ENCODE peak calls at places on chromosomes 7 and 10, in nine cellular contexts. One of them, this sample, is unnamed.

GRCh38 chr7:15104411-15105092 is 202.0 kb upstream of the DGKB start:
- DNase-seq in hepatocyte: no peak
- DNase-seq in psoas muscle: no peak
- DNase-seq in nephron progenitor cell: no peak
- DNase-seq in left colon: no peak
- DNase-seq in activated CD4-positive, CD25-positive, alpha-beta regulatory T cell treated with anti-CD3 and anti-CD28 coated beads, Interleukin-2, amount 50 U/mL, for 72 hours: no peak
- DNase-seq in neural crest cell: no peak
- DNase-seq in NCI-H460: no peak
- DNase-seq in AG04450: no peak
- DNase-seq in this sample: no peak

GRCh38 chr7:152313879-152314604 is 121.8 kb downstream of the KMT2C start:
- DNase-seq in NCI-H460: peak
- DNase-seq in psoas muscle: no peak
- DNase-seq in neural crest cell: no peak
- DNase-seq in AG04450: peak
- DNase-seq in nephron progenitor cell: no peak
- DNase-seq in hepatocyte: peak
- DNase-seq in left colon: no peak
- DNase-seq in activated CD4-positive, CD25-positive, alpha-beta regulatory T cell treated with anti-CD3 and anti-CD28 coated beads, Interleukin-2, amount 50 U/mL, for 72 hours: no peak
- DNase-seq in this sample: peak

GRCh38 chr7:13801669-13802068 is 187.8 kb downstream of the ETV1 start:
- DNase-seq in nephron progenitor cell: no peak
- DNase-seq in AG04450: no peak
- DNase-seq in NCI-H460: no peak
- DNase-seq in left colon: no peak
- DNase-seq in activated CD4-positive, CD25-positive, alpha-beta regulatory T cell treated with anti-CD3 and anti-CD28 coated beads, Interleukin-2, amount 50 U/mL, for 72 hours: no peak
- DNase-seq in psoas muscle: no peak
- DNase-seq in neural crest cell: no peak
- DNase-seq in hepatocyte: no peak
- DNase-seq in this sample: no peak

GRCh38 chr10:13701157-13701919 is 114.6 kb downstream of the PRPF18 start:
- DNase-seq in NCI-H460: no peak
- DNase-seq in hepatocyte: no peak
- DNase-seq in activated CD4-positive, CD25-positive, alpha-beta regulatory T cell treated with anti-CD3 and anti-CD28 coated beads, Interleukin-2, amount 50 U/mL, for 72 hours: no peak
- DNase-seq in neural crest cell: no peak
- DNase-seq in left colon: no peak
- DNase-seq in nephron progenitor cell: no peak
- DNase-seq in psoas muscle: no peak
- DNase-seq in AG04450: no peak
- DNase-seq in this sample: no peak

GRCh38 chr10:99533496-99534455 is 1.0 kb downstream of the NKX2-3 start:
- DNase-seq in psoas muscle: no peak
- DNase-seq in AG04450: no peak
- DNase-seq in NCI-H460: no peak
- DNase-seq in hepatocyte: no peak
- DNase-seq in nephron progenitor cell: no peak
- DNase-seq in activated CD4-positive, CD25-positive, alpha-beta regulatory T cell treated with anti-CD3 and anti-CD28 coated beads, Interleukin-2, amount 50 U/mL, for 72 hours: no peak
- DNase-seq in neural crest cell: no peak
- DNase-seq in left colon: no peak
- DNase-seq in this sample: no peak

GRCh38 chr10:122504551-122504950 is 43.2 kb downstream of the HTRA1 start:
- DNase-seq in hepatocyte: peak
- DNase-seq in nephron progenitor cell: no peak
- DNase-seq in NCI-H460: peak
- DNase-seq in left colon: peak
- DNase-seq in psoas muscle: peak
- DNase-seq in AG04450: peak
- DNase-seq in neural crest cell: no peak
- DNase-seq in activated CD4-positive, CD25-positive, alpha-beta regulatory T cell treated with anti-CD3 and anti-CD28 coated beads, Interleukin-2, amount 50 U/mL, for 72 hours: no peak
- DNase-seq in this sample: peak

GRCh38 chr10:3902809-3903410 is 117.9 kb upstream of the KLF6 start:
- DNase-seq in NCI-H460: no peak
- DNase-seq in activated CD4-positive, CD25-positive, alpha-beta regulatory T cell treated with anti-CD3 and anti-CD28 coated beads, Interleukin-2, amount 50 U/mL, for 72 hours: no peak
- DNase-seq in left colon: no peak
- DNase-seq in nephron progenitor cell: no peak
- DNase-seq in neural crest cell: no peak
- DNase-seq in AG04450: no peak
- DNase-seq in hepatocyte: no peak
- DNase-seq in psoas muscle: no peak
- DNase-seq in this sample: no peak

GRCh38 chr7:116213361-116214155 is 3.2 kb downstream of the TES start:
- DNase-seq in psoas muscle: no peak
- DNase-seq in NCI-H460: no peak
- DNase-seq in left colon: no peak
- DNase-seq in nephron progenitor cell: no peak
- DNase-seq in activated CD4-positive, CD25-positive, alpha-beta regulatory T cell treated with anti-CD3 and anti-CD28 coated beads, Interleukin-2, amount 50 U/mL, for 72 hours: no peak
- DNase-seq in neural crest cell: no peak
- DNase-seq in AG04450: no peak
- DNase-seq in hepatocyte: no peak
- DNase-seq in this sample: no peak

GRCh38 chr10:79361721-79362397 is 14.6 kb downstream of the PPIF start:
- DNase-seq in activated CD4-positive, CD25-positive, alpha-beta regulatory T cell treated with anti-CD3 and anti-CD28 coated beads, Interleukin-2, amount 50 U/mL, for 72 hours: no peak
- DNase-seq in nephron progenitor cell: no peak
- DNase-seq in hepatocyte: no peak
- DNase-seq in NCI-H460: no peak
- DNase-seq in psoas muscle: no peak
- DNase-seq in left colon: no peak
- DNase-seq in AG04450: no peak
- DNase-seq in neural crest cell: no peak
- DNase-seq in this sample: no peak

GRCh38 chr10:132641966-132642731 is 104.6 kb downstream of the INPP5A start:
- DNase-seq in hepatocyte: no peak
- DNase-seq in left colon: no peak
- DNase-seq in AG04450: no peak
- DNase-seq in psoas muscle: peak
- DNase-seq in neural crest cell: no peak
- DNase-seq in NCI-H460: no peak
- DNase-seq in activated CD4-positive, CD25-positive, alpha-beta regulatory T cell treated with anti-CD3 and anti-CD28 coated beads, Interleukin-2, amount 50 U/mL, for 72 hours: peak
- DNase-seq in nephron progenitor cell: no peak
- DNase-seq in this sample: no peak

GRCh38 chr10:72563327-72563932 is 62.4 kb downstream of the MICU1 start:
- DNase-seq in psoas muscle: no peak
- DNase-seq in NCI-H460: no peak
- DNase-seq in nephron progenitor cell: no peak
- DNase-seq in AG04450: no peak
- DNase-seq in activated CD4-positive, CD25-positive, alpha-beta regulatory T cell treated with anti-CD3 and anti-CD28 coated beads, Interleukin-2, amount 50 U/mL, for 72 hours: no peak
- DNase-seq in neural crest cell: no peak
- DNase-seq in left colon: no peak
- DNase-seq in hepatocyte: no peak
- DNase-seq in this sample: no peak

GRCh38 chr10:16954280-16955030 is 137.2 kb upstream of the RSU1 start:
- DNase-seq in NCI-H460: no peak
- DNase-seq in activated CD4-positive, CD25-positive, alpha-beta regulatory T cell treated with anti-CD3 and anti-CD28 coated beads, Interleukin-2, amount 50 U/mL, for 72 hours: no peak
- DNase-seq in psoas muscle: no peak
- DNase-seq in hepatocyte: no peak
- DNase-seq in nephron progenitor cell: no peak
- DNase-seq in neural crest cell: no peak
- DNase-seq in AG04450: no peak
- DNase-seq in left colon: no peak
- DNase-seq in this sample: no peak

GRCh38 chr10:27944005-27944404 is 54.9 kb downstream of the ODAD2 start:
- DNase-seq in hepatocyte: no peak
- DNase-seq in AG04450: no peak
- DNase-seq in nephron progenitor cell: no peak
- DNase-seq in psoas muscle: no peak
- DNase-seq in activated CD4-positive, CD25-positive, alpha-beta regulatory T cell treated with anti-CD3 and anti-CD28 coated beads, Interleukin-2, amount 50 U/mL, for 72 hours: no peak
- DNase-seq in left colon: no peak
- DNase-seq in neural crest cell: no peak
- DNase-seq in NCI-H460: no peak
- DNase-seq in this sample: no peak

GRCh38 chr7:82194011-82194410 is 249.6 kb downstream of the CACNA2D1 start:
- DNase-seq in NCI-H460: no peak
- DNase-seq in hepatocyte: no peak
- DNase-seq in psoas muscle: no peak
- DNase-seq in activated CD4-positive, CD25-positive, alpha-beta regulatory T cell treated with anti-CD3 and anti-CD28 coated beads, Interleukin-2, amount 50 U/mL, for 72 hours: no peak
- DNase-seq in AG04450: no peak
- DNase-seq in neural crest cell: no peak
- DNase-seq in left colon: no peak
- DNase-seq in nephron progenitor cell: no peak
- DNase-seq in this sample: peak

GRCh38 chr7:1050956-1051690 is 6.8 kb downstream of the GPR146 start:
- DNase-seq in nephron progenitor cell: no peak
- DNase-seq in psoas muscle: no peak
- DNase-seq in hepatocyte: no peak
- DNase-seq in activated CD4-positive, CD25-positive, alpha-beta regulatory T cell treated with anti-CD3 and anti-CD28 coated beads, Interleukin-2, amount 50 U/mL, for 72 hours: no peak
- DNase-seq in left colon: no peak
- DNase-seq in NCI-H460: no peak
- DNase-seq in neural crest cell: no peak
- DNase-seq in AG04450: no peak
- DNase-seq in this sample: no peak

GRCh38 chr10:129949411-129950335 is 14.4 kb downstream of the EBF3 start:
- DNase-seq in NCI-H460: no peak
- DNase-seq in hepatocyte: peak
- DNase-seq in activated CD4-positive, CD25-positive, alpha-beta regulatory T cell treated with anti-CD3 and anti-CD28 coated beads, Interleukin-2, amount 50 U/mL, for 72 hours: no peak
- DNase-seq in nephron progenitor cell: peak
- DNase-seq in AG04450: no peak
- DNase-seq in psoas muscle: peak
- DNase-seq in left colon: no peak
- DNase-seq in neural crest cell: no peak
- DNase-seq in this sample: no peak